ENCODE peak calls at places on chromosomes 12 and 14, in seven cellular contexts. D, O, K, H, V, B and C are unnamed samples.

GRCh38 chr12:124847675-124848074 is 16.0 kb downstream of the SCARB1 start:
- DNase-seq in D (no peak), O (peak; percentile 55), K (no peak), H (no peak), V (no peak), B (no peak), C (peak; percentile 72)

GRCh38 chr12:94416613-94417012 is 43.1 kb downstream of the CEP83 start:
- DNase-seq in D (no peak), O (no peak), K (no peak), H (no peak), V (no peak), B (no peak), C (no peak)

GRCh38 chr14:100078997-100079561 is 13.9 kb downstream of the EVL start:
- DNase-seq in D (peak; percentile 87), O (no peak), K (no peak), H (peak; percentile 72), V (no peak), B (peak; percentile 47), C (no peak)

GRCh38 chr14:96245710-96246534 is 10.1 kb upstream of the BDKRB1 start:
- DNase-seq in D (peak; percentile 27), O (no peak), K (no peak), H (no peak), V (no peak), B (no peak), C (no peak)

GRCh38 chr12:54125950-54126695 is 62.7 kb downstream of the SMUG1 start:
- DNase-seq in D (peak; percentile 67), O (peak; percentile 67), K (peak; percentile 30), H (no peak), V (peak; percentile 27), B (peak; percentile 75), C (no peak)

GRCh38 chr14:56708704-56709103 is 101.6 kb downstream of the OTX2 start:
- DNase-seq in D (no peak), O (no peak), K (no peak), H (no peak), V (no peak), B (no peak), C (no peak)

GRCh38 chr12:78403681-78404080 is 460.9 kb upstream of the SYT1 start:
- DNase-seq in D (no peak), O (no peak), K (no peak), H (no peak), V (no peak), B (no peak), C (no peak)

GRCh38 chr12:93689076-93689834 is 12.1 kb downstream of the CRADD start:
- DNase-seq in D (no peak), O (no peak), K (no peak), H (no peak), V (no peak), B (no peak), C (no peak)

GRCh38 chr14:21509432-21510143 is 1.6 kb downstream of the METTL3 start:
- DNase-seq in D (no peak), O (no peak), K (no peak), H (no peak), V (no peak), B (no peak), C (no peak)

GRCh38 chr14:21506557-21506956 is 4.6 kb downstream of the METTL3 start:
- DNase-seq in D (no peak), O (no peak), K (no peak), H (no peak), V (no peak), B (no peak), C (no peak)

GRCh38 chr14:21514341-21514740 is 3.2 kb upstream of the METTL3 start:
- DNase-seq in D (no peak), O (no peak), K (no peak), H (no peak), V (no peak), B (no peak), C (no peak)

GRCh38 chr14:21505009-21505553 is 6.1 kb downstream of the METTL3 start:
- DNase-seq in D (no peak), O (no peak), K (no peak), H (no peak), V (no peak), B (no peak), C (no peak)

DNA sequence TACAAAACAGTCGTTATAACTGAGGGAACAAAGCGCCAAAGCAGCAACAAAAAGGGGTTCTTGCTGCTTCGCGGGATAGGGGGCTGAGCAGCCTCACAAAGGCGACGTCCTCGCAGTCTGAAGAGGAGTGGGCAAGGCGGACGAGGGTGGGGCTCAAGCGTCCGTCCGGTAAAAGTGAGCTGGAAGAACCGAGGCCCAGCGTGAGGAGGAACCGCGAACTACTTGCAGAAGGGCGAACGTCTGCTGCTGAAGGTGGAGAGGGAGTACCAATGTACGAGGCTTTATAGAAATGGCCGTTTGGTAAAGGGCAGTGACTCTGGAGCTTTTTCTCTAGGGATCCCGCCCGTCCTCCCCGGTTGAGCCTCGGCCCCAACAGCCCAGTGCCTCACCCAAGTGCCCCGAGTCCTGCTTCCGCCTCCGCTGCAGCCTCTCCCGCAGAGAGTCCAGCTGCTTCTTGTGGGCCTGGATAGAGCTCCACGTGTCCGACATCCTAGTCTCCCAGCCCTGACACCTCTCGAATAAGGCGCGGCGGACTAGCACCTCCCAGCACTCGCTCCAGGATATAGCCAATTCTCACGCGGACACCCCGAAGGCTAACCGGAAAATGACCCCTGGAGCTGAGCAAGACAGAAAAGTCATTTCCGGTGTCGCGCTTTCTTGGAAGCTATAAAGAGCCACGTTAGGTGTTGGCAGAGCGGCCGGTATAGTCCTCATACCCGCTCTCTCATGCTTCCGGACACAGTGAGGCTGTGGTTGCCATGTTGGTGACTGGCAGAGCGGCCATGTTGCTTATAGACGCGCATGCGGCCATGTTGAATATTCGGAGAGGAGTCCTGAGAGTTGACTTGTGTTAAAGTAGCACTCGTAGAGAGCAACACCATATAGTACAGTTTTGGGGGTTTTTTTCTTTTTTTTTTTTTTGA is at the start of gene METTL3:
- DNase-seq in D (peak; percentile 97), O (peak; percentile 98), K (peak; percentile 92), H (peak; percentile 93), V (peak; percentile 94), B (peak; percentile 98), C (peak; percentile 98)
- TF ChIP-seq POLR2A in D (no peak), O (peak; percentile 14), K (no peak), H (peak; percentile 14), V (peak; percentile 65), B (no peak), C (peak; percentile 54)

DNA sequence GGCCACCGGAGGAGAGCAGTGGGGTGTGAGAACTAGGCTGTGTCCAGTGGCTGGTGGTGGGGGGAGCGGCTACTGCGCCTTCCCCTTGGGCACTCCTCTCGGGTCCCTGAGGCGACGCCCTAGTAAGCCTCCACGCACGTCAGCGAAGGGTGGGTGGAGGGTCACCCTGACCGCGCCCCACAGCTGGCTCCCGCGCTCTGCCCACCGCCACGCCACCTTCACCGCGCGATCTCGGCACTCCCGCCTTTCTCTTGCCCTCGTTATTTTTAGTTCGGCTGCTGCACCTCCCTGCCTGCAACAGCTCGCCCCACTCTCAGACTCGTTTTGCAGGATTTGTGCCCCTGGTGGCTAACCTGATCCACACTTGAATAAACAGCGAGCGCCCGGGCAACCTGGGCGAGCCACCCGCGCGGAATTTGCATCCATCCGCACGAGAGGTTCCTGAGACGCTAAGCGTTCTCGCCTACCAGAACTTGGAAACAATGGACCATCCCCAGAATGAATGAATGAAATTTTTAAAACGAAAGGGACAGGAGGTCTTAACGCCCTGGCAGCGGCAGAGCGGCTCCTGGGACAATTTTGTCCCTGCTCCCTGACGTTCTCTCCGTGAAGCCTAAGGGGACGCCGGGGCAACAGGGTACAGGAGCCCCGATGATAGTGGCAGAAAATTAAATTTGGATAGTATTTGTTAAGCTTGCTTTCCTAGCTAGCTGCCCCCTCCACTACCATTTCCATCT is 7.0 kb upstream of the BMP4 start:
- DNase-seq in D (no peak), O (peak; percentile 62), K (no peak), H (no peak), V (peak; percentile 48), B (peak; percentile 70), C (peak; percentile 81)
- H3K4me3 ChIP-seq in D (peak overlapping the region; percentile 27), O (peak overlapping the region; percentile 19), K (peak overlapping the region; percentile 28), H (no peak overlapping the region), V (peak overlapping the region; percentile 6), B (peak overlapping the region; percentile 39), C (no peak overlapping the region)

DNA sequence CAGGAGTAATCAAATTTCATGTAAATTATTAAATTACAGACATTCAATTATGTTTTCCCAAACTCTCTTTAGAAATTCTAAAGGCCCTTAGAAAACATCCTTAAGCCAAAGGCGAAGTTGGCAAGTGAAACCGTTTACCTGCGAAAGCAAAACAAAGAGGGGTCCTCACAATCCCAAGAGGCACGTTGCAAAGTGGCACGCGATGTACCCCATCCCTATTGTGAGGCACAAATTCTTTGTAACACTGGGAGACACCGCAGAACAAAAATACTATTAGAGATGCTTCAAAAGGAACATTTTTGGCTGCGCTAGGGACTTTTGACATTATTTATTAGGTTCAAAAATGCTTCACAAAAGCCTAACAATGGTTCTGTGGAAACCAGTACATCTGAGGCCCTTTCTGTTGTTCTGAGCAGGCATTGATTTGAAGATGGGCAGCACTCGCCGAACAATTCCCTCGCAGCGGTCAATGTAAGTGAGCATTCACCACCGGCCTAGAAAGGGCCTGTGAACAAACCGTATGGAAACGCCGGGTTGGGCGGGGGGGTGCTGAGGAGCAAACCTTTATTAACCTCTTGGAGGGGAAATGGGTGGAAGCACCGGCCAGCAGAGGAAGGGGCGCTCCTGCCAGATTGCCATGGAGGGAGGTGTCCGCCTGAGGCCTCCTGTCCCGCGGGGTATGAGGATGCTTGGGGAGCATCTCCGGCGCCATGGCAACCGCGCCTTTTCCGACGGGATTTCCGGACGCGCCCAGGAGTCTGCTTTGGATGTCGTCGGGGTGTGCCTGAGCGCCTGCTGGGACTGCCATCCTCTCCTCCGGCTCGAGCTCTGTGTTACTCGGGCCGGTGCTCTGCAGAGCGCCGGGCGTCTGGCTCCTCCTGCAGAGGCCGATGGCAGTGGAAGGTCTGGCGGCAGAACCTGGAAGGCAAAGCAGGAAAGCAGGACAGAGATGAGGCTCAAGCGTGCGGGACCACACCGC is 193.8 kb downstream of the C12orf42 start:
- DNase-seq in D (no peak), O (no peak), K (no peak), H (no peak), V (no peak), B (no peak), C (no peak)
- TF ChIP-seq CTCF in D (no peak), O (no peak), K (no peak), H (no peak), V (no peak), B (no peak), C (no peak)

GRCh38 chr12:101876861-101877815 is at the start of gene DRAM1:
- DNase-seq in D (peak; percentile 98), O (peak; percentile 94), K (peak; percentile 81), H (peak; percentile 77), V (peak; percentile 95), B (peak; percentile 94), C (peak; percentile 88)
- TF ChIP-seq POLR2A in D (peak; percentile 13), O (peak; percentile 89), K (peak; percentile 88), H (peak; percentile 36), V (peak; percentile 91), B (no peak), C (no peak)